ENCODE peak calls at places on chromosomes 12 and 14, in five cellular contexts. P, U, D, S and F are unnamed samples.

GRCh38 chr14:92850492-92850891 is 56.4 kb downstream of the GOLGA5 start:
- DNase-seq in S (no peak), U (peak), D (no peak), P (peak), F (peak)

GRCh38 chr12:92947589-92948215 is 18.6 kb upstream of the EEA1 start:
- DNase-seq in P (no peak), U (no peak), S (no peak), D (no peak), F (no peak)

GRCh38 chr14:62053188-62053587 is 291.0 kb downstream of the SNAPC1 start:
- DNase-seq in S (no peak), U (no peak), P (no peak), D (no peak), F (no peak)

GRCh38 chr12:20523658-20524057 is 155.3 kb downstream of the PDE3A start:
- DNase-seq in P (peak), U (peak), S (no peak), D (no peak), F (peak)

GRCh38 chr12:67382206-67382871 is 113.2 kb downstream of the CAND1 start:
- DNase-seq in S (no peak), D (no peak), P (peak), U (peak), F (no peak)

GRCh38 chr14:95871531-95871930 is 5.1 kb upstream of the TUNAR start:
- DNase-seq in D (no peak), U (no peak), S (no peak), P (no peak), F (no peak)

GRCh38 chr14:70148911-70149675 is 39.7 kb downstream of the SLC8A3 start:
- DNase-seq in P (no peak), D (no peak), S (no peak), U (no peak), F (no peak)

GRCh38 chr14:87995500-87996275 is 2.7 kb upstream of the GALC start:
- DNase-seq in P (no peak), D (no peak), S (no peak), U (no peak), F (peak)

GRCh38 chr12:55728932-55729591 is at the start of gene CD63:
- DNase-seq in D (no peak), P (peak), U (peak), S (peak), F (peak)

GRCh38 chr14:73467800-73468199 is 9.5 kb upstream of the NUMB start:
- DNase-seq in S (no peak), P (peak), D (no peak), U (peak), F (no peak)

GRCh38 chr14:100747736-100748135 is 21.0 kb downstream of the DLK1 start:
- DNase-seq in P (no peak), D (no peak), S (no peak), U (no peak), F (no peak)

GRCh38 chr14:63923422-63923752 is 70.6 kb downstream of the SYNE2 start:
- DNase-seq in S (no peak), D (no peak), P (no peak), U (no peak), F (no peak)

GRCh38 chr14:101435546-101435945 is 125.7 kb upstream of the DIO3 start:
- DNase-seq in U (no peak), P (no peak), D (no peak), S (no peak), F (no peak)

GRCh38 chr14:100680439-100681051 is 46.1 kb upstream of the DLK1 start:
- DNase-seq in D (no peak), P (no peak), S (no peak), U (peak), F (no peak)

GRCh38 chr14:67370830-67371229 is 10.7 kb downstream of the EIF2S1 start:
- DNase-seq in D (no peak), P (peak), U (no peak), S (no peak), F (no peak)

DNA sequence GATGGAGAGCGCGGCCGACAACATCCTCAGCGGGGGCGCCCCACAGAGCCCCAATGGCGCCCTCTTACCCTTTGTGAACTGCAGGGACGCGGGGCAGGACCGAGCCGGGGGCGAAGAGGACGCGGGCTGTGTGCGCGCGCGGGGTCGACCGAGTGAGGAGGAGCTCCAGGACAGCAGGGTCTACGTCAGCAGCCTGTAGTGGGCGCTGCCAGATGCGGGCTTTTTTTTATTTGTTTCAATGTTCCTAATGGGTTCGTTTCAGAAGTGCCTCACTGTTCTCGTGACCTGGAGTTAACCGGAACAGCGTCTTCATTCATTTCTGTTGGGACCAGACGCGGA is 103.8 kb upstream of the FKBP4 start:
- DNase-seq in D (no peak), U (peak), S (no peak), P (peak), F (peak)
- TF ChIP-seq CTCF in D (peak), U (peak), S (no peak), P (no peak), F (no peak)

DNA sequence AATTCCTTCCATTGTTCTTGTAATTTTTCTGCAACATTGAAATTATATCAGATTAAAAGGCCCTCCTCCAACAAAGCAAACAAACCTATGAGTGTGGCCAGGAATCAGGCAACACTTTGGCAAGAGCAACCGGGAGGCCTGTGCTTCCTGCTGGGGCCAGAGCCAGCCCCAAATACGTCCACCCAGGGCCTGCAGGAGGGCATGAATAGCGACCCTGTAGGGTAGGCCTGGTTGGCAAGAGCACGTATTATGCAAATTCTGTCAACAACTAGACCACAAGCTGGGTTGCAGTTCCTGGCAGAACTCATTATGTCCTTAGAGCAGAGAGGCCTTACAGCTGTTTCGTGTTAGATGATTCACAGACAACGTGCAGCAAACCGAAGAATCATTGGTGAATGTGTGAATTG is 26.9 kb upstream of the LGALS3 start:
- DNase-seq in D (peak), U (peak), S (peak), P (peak), F (peak)
- H3K4me3 ChIP-seq in D (peak), U (no peak), S (no peak), P (no peak), F (no peak)

GRCh38 chr12:12562585-12563245 is at the start of gene DUSP16:
- DNase-seq in D (peak), S (peak), P (peak), U (peak), F (peak)
- TF ChIP-seq CTCF in D (no peak), S (no peak), P (peak), U (no peak), F (no peak)

DNA sequence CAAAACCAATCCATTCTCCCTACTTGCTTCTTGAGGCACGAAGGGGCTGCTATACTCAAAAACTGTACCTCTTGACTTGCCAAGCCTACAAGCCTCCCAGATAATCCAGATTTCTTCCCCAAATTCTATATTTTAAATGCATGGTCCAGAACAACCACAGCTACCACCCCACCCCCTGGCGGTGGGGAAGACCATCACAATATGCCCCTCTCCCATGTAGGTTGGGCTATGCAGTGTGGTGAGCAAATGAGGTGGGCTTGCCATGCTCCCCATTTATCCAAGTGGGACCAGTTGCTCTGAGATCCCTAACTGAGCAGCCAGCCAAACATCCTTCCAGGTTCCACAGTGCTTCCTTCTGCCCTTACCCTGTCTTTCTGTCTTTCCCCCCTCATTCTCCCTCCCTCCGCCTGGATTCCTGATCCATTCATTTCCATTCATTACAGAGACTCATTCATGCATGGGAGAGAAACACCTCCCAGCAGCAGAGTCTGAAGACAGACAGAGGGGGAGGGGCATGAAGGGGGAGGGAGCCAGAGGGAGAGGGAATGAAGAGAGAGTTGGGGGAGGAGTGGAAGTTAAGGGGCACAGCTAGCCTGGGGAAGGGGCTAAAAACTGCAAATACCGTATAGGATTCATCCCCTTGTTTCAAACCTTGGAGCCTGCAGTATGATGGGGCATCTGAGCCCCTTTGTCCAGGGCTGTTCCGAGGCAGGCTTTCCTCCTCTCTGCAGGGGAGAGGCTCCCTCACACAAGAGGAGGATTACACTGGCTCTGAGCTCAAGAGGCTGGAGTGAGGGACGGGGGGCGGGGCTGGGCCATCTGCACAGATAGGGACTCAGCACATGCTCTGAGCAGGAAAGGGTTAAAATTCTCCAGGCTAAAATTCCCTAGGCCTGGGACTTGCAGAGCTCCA is 4.4 kb downstream of the ZNF219 start:
- DNase-seq in P (no peak), S (no peak), D (no peak), U (no peak), F (no peak)
- H3K4me3 ChIP-seq in P (no peak), S (no peak), D (no peak), U (no peak), F (no peak)

GRCh38 chr14:65287264-65288131 is 125.0 kb upstream of the FUT8 start:
- DNase-seq in D (no peak), S (peak), U (no peak), P (no peak), F (no peak)

GRCh38 chr14:65282909-65283253 is 129.6 kb upstream of the FUT8 start:
- DNase-seq in S (no peak), P (no peak), D (no peak), U (no peak), F (no peak)

GRCh38 chr14:65281991-65282908 is 130.3 kb upstream of the FUT8 start:
- DNase-seq in D (no peak), P (peak), S (no peak), U (peak), F (peak)

GRCh38 chr14:65290830-65291229 is 121.7 kb upstream of the FUT8 start:
- DNase-seq in P (peak), U (peak), S (no peak), D (peak), F (peak)

DNA sequence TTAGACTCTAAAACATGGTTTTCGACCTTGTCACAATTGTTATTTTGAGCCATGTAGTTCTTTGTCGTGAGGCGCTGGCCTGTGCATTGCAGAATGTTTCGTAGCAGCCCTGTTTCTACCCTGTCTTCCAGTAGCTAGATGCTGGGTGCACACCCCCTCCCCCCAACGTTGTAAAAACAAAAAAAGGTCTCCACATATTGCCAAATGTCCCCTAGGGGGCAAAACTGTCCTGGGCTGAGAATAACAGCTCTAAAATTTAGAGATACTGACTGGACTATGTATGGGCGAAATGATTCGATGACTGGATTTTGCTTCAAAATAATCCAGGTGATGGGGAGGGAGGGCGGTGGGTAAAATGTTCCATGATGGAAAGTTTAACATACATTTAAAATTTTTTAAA is 126.1 kb upstream of the FUT8 start:
- DNase-seq in S (no peak), U (no peak), D (no peak), P (no peak), F (peak)
- TF ChIP-seq CTCF in S (no peak), U (peak), D (peak), P (no peak), F (peak)

DNA sequence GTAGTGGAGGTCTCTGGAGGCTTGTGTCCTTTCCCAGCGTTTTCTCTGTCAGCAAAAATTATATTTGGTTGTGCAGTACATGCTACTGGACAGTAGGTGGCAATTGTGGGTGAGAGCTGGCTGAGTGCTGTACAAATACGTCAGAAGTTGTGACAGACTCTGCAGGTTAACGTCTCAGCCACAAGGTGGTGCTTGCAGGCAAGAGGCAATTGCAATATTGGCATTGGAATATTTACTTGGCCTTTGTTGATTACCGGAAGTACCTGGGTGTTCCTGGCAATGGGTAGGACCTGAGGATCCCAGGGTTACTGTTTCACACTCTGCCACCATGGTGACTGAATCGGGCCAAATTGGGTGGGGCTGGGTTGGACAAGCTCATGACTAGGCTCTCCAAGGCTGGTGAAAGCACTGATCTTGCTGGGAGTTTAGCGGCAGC is 333.9 kb upstream of the LMO3 start:
- DNase-seq in S (no peak), D (peak), P (peak), U (no peak), F (peak)
- H3K4me3 ChIP-seq in S (no peak), D (no peak), P (no peak), U (no peak), F (no peak)

GRCh38 chr12:124435806-124436345 is 131.5 kb downstream of the NCOR2 start:
- DNase-seq in S (peak), D (no peak), P (no peak), U (no peak), F (no peak)

GRCh38 chr12:124437621-124438414 is 129.6 kb downstream of the NCOR2 start:
- DNase-seq in S (peak), P (no peak), U (no peak), D (no peak), F (no peak)

GRCh38 chr12:124437121-124437520 is 130.3 kb downstream of the NCOR2 start:
- DNase-seq in D (no peak), P (no peak), S (peak), U (no peak), F (no peak)

GRCh38 chr12:124434951-124435805 is 132.2 kb downstream of the NCOR2 start:
- DNase-seq in U (no peak), S (peak), D (no peak), P (no peak), F (no peak)

DNA sequence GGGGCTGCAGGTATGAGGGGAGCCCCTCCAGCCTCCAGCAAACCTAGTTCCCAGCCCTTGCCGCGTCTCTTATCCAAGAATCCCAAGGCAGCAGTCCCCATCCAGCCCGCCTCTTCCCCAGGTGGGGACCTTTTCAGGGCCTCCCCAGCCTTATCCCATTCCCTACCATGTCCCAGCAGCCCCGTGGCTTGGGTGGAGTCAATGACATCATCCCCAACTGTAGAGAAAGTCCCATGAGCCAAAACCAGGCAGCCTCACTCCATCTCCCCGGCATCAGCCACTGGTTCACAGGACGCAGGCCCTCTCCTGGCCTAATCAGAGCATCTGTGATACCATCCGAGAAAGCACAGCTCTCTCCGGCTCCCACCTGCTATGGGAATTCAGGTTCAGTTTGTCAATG is 131.0 kb downstream of the NCOR2 start:
- DNase-seq in S (no peak), U (no peak), P (peak), D (no peak), F (no peak)
- TF ChIP-seq CTCF in S (no peak), U (no peak), P (no peak), D (no peak), F (no peak)

GRCh38 chr12:121802485-121802842 is 1.3 kb upstream of the SETD1B start:
- DNase-seq in D (no peak), U (no peak), P (no peak), S (no peak), F (no peak)
- H3K4me3 ChIP-seq in D (peak), U (peak), P (peak), S (peak), F (peak)

GRCh38 chr12:89424394-89424793 is 72.1 kb upstream of the DUSP6 start:
- DNase-seq in P (no peak), U (no peak), D (no peak), S (no peak), F (no peak)

GRCh38 chr12:89424846-89425245 is 72.5 kb upstream of the DUSP6 start:
- DNase-seq in S (no peak), U (no peak), P (no peak), D (no peak), F (no peak)

GRCh38 chr12:89417246-89417977 is 65.1 kb upstream of the DUSP6 start:
- DNase-seq in P (peak), U (peak), D (peak), S (no peak), F (peak)

GRCh38 chr12:89418228-89418910 is 66.1 kb upstream of the DUSP6 start:
- DNase-seq in U (no peak), D (no peak), S (no peak), P (no peak), F (no peak)

DNA sequence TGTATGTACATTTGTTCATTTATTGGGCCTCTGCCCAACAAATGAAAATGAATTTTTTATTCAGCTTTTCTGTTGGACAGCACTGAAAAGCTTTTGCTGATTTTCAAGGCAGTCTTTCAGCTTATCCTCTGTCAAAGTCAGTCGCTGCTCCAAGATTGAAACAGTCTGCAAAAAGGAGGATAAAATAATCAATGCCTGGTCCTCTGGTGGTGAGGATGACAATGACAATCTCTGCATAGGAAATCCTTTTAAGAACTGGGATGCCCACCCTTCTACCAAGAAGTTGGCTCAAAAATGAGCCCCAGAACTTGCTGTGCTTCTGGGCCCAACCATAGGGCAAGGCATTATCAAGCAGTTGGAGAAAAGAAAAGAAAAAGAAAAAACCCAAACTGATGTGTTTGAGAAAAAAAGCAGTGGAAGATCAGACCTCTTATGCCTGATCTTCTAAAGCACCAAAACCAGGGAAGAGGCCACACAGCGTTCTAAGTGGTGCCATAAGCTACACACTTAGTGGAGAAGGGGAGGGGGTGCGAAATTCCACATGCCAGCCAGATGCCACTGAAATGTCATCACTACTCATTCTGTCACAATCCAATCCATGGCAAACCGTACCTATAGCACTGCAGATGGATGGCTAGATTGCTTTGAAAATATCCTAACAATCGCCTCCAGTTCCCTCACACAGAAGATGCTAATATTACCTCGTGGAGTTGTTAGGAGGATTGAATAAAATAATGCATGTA is 69.0 kb upstream of the DUSP6 start:
- DNase-seq in D (no peak), S (no peak), U (no peak), P (no peak), F (no peak)
- TF ChIP-seq CTCF in D (peak), S (no peak), U (no peak), P (no peak), F (no peak)

GRCh38 chr12:125187780-125188741 is 122.8 kb downstream of the AACS start:
- DNase-seq in D (no peak), U (no peak), P (no peak), S (no peak), F (no peak)
- H3K4me3 ChIP-seq in D (no peak), U (no peak), P (no peak), S (no peak), F (no peak)